ENCODE peak calls at places on chromosomes 1 and 21, in seven cellular contexts. T, B, E, R, L, J and V are unnamed samples.

GRCh38 chr1:90386899-90387334 is 330.2 kb downstream of the BARHL2 start:
- DNase-seq in E (no peak), B (no peak), R (no peak), J (peak), L (peak), T (no peak), V (peak)

GRCh38 chr1:86233406-86233805 is 76.8 kb upstream of the COL24A1 start:
- DNase-seq in B (no peak), L (no peak), T (peak), R (no peak), E (no peak), J (no peak), V (no peak)

GRCh38 chr1:39405358-39405757 is 86.1 kb upstream of the BMP8A start:
- DNase-seq in T (no peak), J (peak), R (no peak), E (no peak), B (no peak), L (no peak), V (no peak)

GRCh38 chr1:42966688-42967609 is 8.3 kb upstream of the SLC2A1 start:
- DNase-seq in T (no peak), E (no peak), R (peak), B (no peak), L (peak), J (peak), V (peak)

GRCh38 chr1:30919025-30919881 is 10.7 kb upstream of the SDC3 start:
- DNase-seq in J (peak), B (no peak), E (no peak), T (no peak), L (peak), R (peak), V (no peak)

GRCh38 chr1:190759807-190760206 is 282.1 kb upstream of the BRINP3 start:
- DNase-seq in T (no peak), J (no peak), R (no peak), B (no peak), L (no peak), E (no peak), V (no peak)

GRCh38 chr21:29205988-29206387 is 75.5 kb downstream of the MAP3K7CL start:
- DNase-seq in L (no peak), R (no peak), J (no peak), B (no peak), E (no peak), T (no peak), V (no peak)

GRCh38 chr1:52142220-52143153 is 598 bp downstream of the ZFYVE9 start:
- DNase-seq in L (no peak), B (no peak), T (peak), R (peak), E (peak), J (peak), V (no peak)

GRCh38 chr21:18369115-18369514 is 34.5 kb downstream of the TMPRSS15 start:
- DNase-seq in E (no peak), B (no peak), R (no peak), J (no peak), T (no peak), L (no peak), V (no peak)

GRCh38 chr1:43954036-43954435 is 7.3 kb downstream of the IPO13 start:
- DNase-seq in E (no peak), L (no peak), T (no peak), B (no peak), J (no peak), R (no peak), V (no peak)

GRCh38 chr1:84156210-84156621 is 12.1 kb downstream of the PRKACB start:
- DNase-seq in T (no peak), J (peak), B (no peak), R (peak), L (peak), E (no peak), V (peak)

GRCh38 chr1:98420376-98421097 is 241.0 kb upstream of the SNX7 start:
- DNase-seq in R (no peak), T (no peak), J (peak), E (no peak), L (no peak), B (no peak), V (no peak)

GRCh38 chr1:204560590-204560989 is 44.4 kb downstream of the MDM4 start:
- DNase-seq in L (no peak), B (no peak), J (peak), E (no peak), R (peak), T (no peak), V (no peak)